ENCODE peak calls at places on chromosomes 5 and 9, in ten cellular contexts. W is lower leg skin, U is HCT116, K is GM10248, H is cardiac muscle cell, I is transverse colon, E is fibroblast of lung, S is colonic mucosa, N is H9, V is stomach. J is an unnamed sample.

GRCh38 chr5:132979976-132980375 is 16.5 kb upstream of the AFF4 start:
- DNase-seq in W (no peak), U (no peak), K (no peak), H (no peak), I (no peak), S (no peak), E (no peak), N (no peak), V (no peak), J (no peak)

GRCh38 chr9:19618816-19619215 is 170.0 kb downstream of the SLC24A2 start:
- DNase-seq in V (no peak), W (no peak), H (no peak), N (no peak), I (no peak), U (no peak), K (no peak), S (no peak), E (no peak), J (no peak)

GRCh38 chr5:140398379-140398811 is 3.2 kb upstream of the ANKHD1 start:
- DNase-seq in N (no peak), K (no peak), V (no peak), W (no peak), H (no peak), U (no peak), E (no peak), S (no peak), I (no peak), J (no peak)

GRCh38 chr5:172511952-172512351 is 57.6 kb upstream of the SH3PXD2B start:
- DNase-seq in I (no peak), K (no peak), H (no peak), S (no peak), W (no peak), U (no peak), V (no peak), E (no peak), N (no peak), J (no peak)

GRCh38 chr5:6746244-6746643 is 33.0 kb downstream of the TENT4A start:
- DNase-seq in E (no peak), H (no peak), V (no peak), N (no peak), I (no peak), S (no peak), U (no peak), K (no peak), W (peak), J (no peak)

GRCh38 chr9:108800632-108801099 is 55.1 kb downstream of the ACTL7B start:
- DNase-seq in E (no peak), H (no peak), K (no peak), U (no peak), S (no peak), N (no peak), I (no peak), W (no peak), V (no peak), J (no peak)

GRCh38 chr9:95874303-95874988 is 1.0 kb upstream of the ERCC6L2 start:
- DNase-seq in S (peak), E (peak), N (no peak), U (no peak), H (no peak), K (peak), I (no peak), V (no peak), W (no peak), J (no peak)

GRCh38 chr9:127360829-127361228 is 36.1 kb upstream of the SLC2A8 start:
- DNase-seq in I (no peak), E (peak), V (peak), H (peak), U (peak), S (no peak), N (peak), K (no peak), W (no peak), J (peak)

GRCh38 chr5:177382423-177383029 is 1.7 kb upstream of the SLC34A1 start:
- DNase-seq in V (peak), E (no peak), I (no peak), S (no peak), W (no peak), H (peak), N (peak), K (no peak), U (no peak), J (no peak)

GRCh38 chr5:6461793-6462650 is 13.4 kb downstream of the UBE2QL1 start:
- DNase-seq in H (no peak), E (no peak), S (no peak), V (no peak), W (peak), I (no peak), N (no peak), K (no peak), U (no peak), J (no peak)

GRCh38 chr9:136264803-136265405 is 19.3 kb upstream of the QSOX2 start:
- DNase-seq in H (no peak), W (no peak), U (no peak), N (no peak), K (no peak), I (no peak), E (no peak), S (no peak), V (no peak), J (no peak)

GRCh38 chr9:136265561-136266355 is 20.1 kb upstream of the QSOX2 start:
- DNase-seq in I (no peak), W (no peak), E (no peak), V (no peak), S (no peak), N (no peak), H (no peak), U (no peak), K (no peak), J (no peak)

GRCh38 chr9:136268318-136268717 is 22.7 kb upstream of the QSOX2 start:
- DNase-seq in N (peak), S (no peak), U (no peak), V (no peak), K (no peak), H (peak), W (no peak), E (no peak), I (no peak), J (no peak)

GRCh38 chr9:136268776-136269175 is 23.2 kb upstream of the QSOX2 start:
- DNase-seq in W (no peak), U (no peak), V (no peak), S (no peak), E (no peak), K (no peak), N (no peak), I (no peak), H (peak), J (no peak)

DNA sequence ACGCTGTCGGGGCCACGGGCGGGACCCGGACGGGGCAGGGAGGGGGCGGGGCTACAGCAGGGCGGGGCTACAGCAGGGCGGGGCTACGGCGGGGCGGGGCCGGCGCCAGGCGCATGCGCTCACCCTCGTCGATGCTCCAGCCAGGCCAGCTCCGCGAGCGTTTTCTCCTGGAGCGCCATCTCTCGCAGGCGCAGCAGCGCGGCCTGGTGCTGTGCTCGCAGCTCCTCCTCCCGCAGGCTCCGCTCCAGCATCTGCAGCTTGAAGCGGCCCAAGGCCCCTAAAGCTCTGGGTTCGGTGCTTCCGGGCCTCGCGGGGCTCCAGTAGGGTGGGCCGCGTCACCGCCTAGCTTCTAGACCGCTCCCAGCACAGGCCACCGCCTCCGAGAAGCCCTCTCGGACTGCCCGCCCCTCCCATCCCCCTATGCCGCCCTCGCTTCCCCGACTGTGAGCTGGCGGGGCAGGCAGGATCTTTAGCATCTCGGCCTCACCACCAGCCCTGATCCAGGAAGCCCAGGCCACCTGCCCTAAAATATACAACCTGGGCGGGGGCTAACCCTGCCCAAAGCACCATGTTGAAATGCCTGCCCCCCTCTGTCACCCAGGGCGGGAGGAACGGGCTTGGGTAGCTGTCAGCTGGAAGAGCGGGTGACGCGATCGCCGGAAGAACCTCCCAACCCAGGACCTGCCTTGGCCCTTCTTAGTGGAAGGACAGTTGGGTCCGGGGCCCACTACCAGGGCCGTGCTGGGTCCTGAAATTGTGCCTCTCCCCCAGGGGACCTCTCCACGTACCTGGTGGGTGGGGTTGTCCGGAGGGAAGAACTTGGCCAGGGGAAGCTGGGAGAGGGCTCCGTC is 21.9 kb upstream of the QSOX2 start:
- DNase-seq in S (peak), N (peak), K (peak), U (peak), W (peak), I (peak), H (peak), V (peak), E (peak), J (peak)
- TF ChIP-seq CTCF in S (no peak), N (peak), K (peak), U (no peak), W (no peak), I (no peak), H (peak), V (no peak), E (peak), J (no peak)

DNA sequence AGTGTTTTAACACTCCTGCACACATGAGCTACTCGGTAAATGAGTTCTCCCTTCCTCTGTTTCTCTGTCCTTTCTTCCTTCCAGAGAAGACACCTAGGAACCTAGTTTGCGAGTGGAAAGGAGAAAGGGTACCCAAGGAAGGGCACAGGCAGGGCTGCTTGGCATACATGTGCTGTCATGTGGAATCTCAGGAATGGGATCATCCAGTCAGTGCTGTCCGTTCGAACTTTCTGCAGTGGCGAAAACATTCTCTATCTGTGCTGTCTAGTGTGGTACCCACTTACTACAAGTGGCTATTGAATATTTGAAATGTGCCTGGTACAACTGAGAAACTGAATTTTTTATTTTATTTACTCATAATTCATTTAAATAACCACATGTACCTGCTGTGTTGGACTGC is 28.0 kb downstream of the NLN start:
- DNase-seq in E (no peak), W (no peak), U (no peak), V (no peak), K (no peak), H (no peak), S (no peak), N (no peak), I (no peak), J (no peak)
- TF ChIP-seq CTCF in E (no peak), W (no peak), U (no peak), V (no peak), K (no peak), H (no peak), S (no peak), N (no peak), I (no peak), J (no peak)

GRCh38 chr9:97633859-97634485 is 351 bp downstream of the NCBP1 start:
- DNase-seq in V (no peak), N (no peak), E (no peak), I (no peak), H (no peak), K (peak), S (no peak), U (no peak), W (no peak), J (no peak)
- TF ChIP-seq CTCF in V (no peak), N (no peak), E (no peak), I (no peak), H (no peak), K (no peak), S (no peak), U (no peak), W (no peak), J (no peak)

DNA sequence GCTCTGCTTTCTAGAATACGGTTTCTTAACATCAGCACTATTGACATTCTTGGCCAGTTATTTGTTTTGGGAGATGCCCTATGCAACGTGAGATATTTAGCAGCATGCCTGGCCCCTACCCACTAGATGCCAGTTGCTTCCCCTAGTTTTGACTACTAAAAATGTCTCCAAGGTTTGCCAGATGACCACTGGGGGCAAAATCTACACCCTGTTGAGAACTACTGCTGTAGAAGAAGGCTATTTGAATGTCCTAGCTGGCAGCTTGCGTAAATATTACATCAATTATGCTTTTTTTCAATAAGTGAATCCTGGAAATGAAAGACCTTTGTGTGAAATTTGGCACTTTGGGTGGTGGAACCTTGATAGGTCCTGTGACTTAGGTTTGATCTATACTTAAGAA is 5.0 kb downstream of the NCBP1 start:
- DNase-seq in V (no peak), K (no peak), N (no peak), H (peak), S (no peak), W (no peak), I (no peak), U (no peak), E (no peak), J (no peak)
- TF ChIP-seq CTCF in V (no peak), K (no peak), N (peak), H (no peak), S (no peak), W (no peak), I (no peak), U (peak), E (no peak), J (no peak)

GRCh38 chr9:84317563-84317962 is 23.0 kb downstream of the SLC28A3 start:
- DNase-seq in W (no peak), U (peak), E (no peak), S (no peak), I (no peak), N (no peak), V (no peak), K (no peak), H (no peak), J (no peak)
- TF ChIP-seq CTCF in W (no peak), U (peak), E (no peak), S (no peak), I (no peak), N (peak), V (no peak), K (peak), H (peak), J (no peak)

GRCh38 chr5:149730620-149731331 is 666 bp downstream of the PPARGC1B start:
- DNase-seq in W (peak), E (peak), H (peak), U (no peak), N (peak), K (peak), I (peak), V (peak), S (peak), J (peak)
- TF ChIP-seq CTCF in W (no peak), E (no peak), H (no peak), U (no peak), N (no peak), K (peak), I (no peak), V (no peak), S (no peak), J (no peak)